ENCODE peak calls at places on chromosomes 2 and 18, in four cellular contexts. J, H, W and Q are unnamed samples.

GRCh38 chr2:56053679-56054078 is 130.1 kb upstream of the EFEMP1 start:
- DNase-seq in J (no peak), H (peak), W (no peak), Q (no peak)

GRCh38 chr2:181357979-181358378 is 99.2 kb upstream of the ITGA4 start:
- DNase-seq in J (no peak), H (no peak), W (no peak), Q (no peak)

GRCh38 chr2:143026411-143027054 is 102.7 kb upstream of the ARHGAP15 start:
- DNase-seq in J (no peak), H (peak), W (no peak), Q (no peak)

GRCh38 chr2:21019678-21020021 is 24.2 kb downstream of the APOB start:
- DNase-seq in J (no peak), H (no peak), W (no peak), Q (no peak)

GRCh38 chr18:69599377-69599776 is 198.7 kb downstream of the DOK6 start:
- DNase-seq in J (no peak), H (no peak), W (no peak), Q (no peak)

GRCh38 chr2:1039549-1039948 is 88.9 kb downstream of the SNTG2 start:
- DNase-seq in J (no peak), H (no peak), W (no peak), Q (no peak)

GRCh38 chr2:172404824-172405223 is 22.6 kb upstream of the ITGA6 start:
- DNase-seq in J (peak), H (no peak), W (no peak), Q (peak)

GRCh38 chr2:144516417-144516980 is 3.4 kb downstream of the ZEB2 start:
- DNase-seq in J (no peak), H (peak), W (peak), Q (no peak)

GRCh38 chr18:55353806-55354205 is 234.2 kb downstream of the TCF4 start:
- DNase-seq in J (no peak), H (no peak), W (no peak), Q (no peak)

GRCh38 chr2:190333928-190334327 is 9.5 kb upstream of the INPP1 start:
- DNase-seq in J (no peak), H (no peak), W (no peak), Q (no peak)

GRCh38 chr18:62438402-62438801 is 84.4 kb upstream of the ZCCHC2 start:
- DNase-seq in J (no peak), H (no peak), W (no peak), Q (no peak)

GRCh38 chr18:14189858-14190257 is 57.6 kb upstream of the ZNF519 start:
- DNase-seq in J (peak), H (no peak), W (no peak), Q (peak)

GRCh38 chr2:126704434-126705165 is 48.6 kb downstream of the GYPC start:
- DNase-seq in J (peak), H (no peak), W (no peak), Q (no peak)

GRCh38 chr2:217291259-217291658 is 431.4 kb upstream of the TNP1 start:
- DNase-seq in J (no peak), H (no peak), W (no peak), Q (peak)

GRCh38 chr2:76210551-76210950 is 499.8 kb upstream of the GCFC2 start:
- DNase-seq in J (no peak), H (no peak), W (no peak), Q (no peak)

GRCh38 chr2:181892795-181893435 is 1.4 kb downstream of the ITPRID2 start:
- DNase-seq in J (peak), H (no peak), W (no peak), Q (peak)

GRCh38 chr2:181354626-181355025 is 102.6 kb upstream of the ITGA4 start:
- DNase-seq in J (peak), H (no peak), W (no peak), Q (peak)

GRCh38 chr2:105454801-105455485 is 56.1 kb upstream of the FHL2 start:
- DNase-seq in J (peak), H (peak), W (peak), Q (peak)

GRCh38 chr2:7913956-7914355 is 767.9 kb upstream of the ID2 start:
- DNase-seq in J (no peak), H (no peak), W (no peak), Q (no peak)

GRCh38 chr2:217953531-217953932 is 49.3 kb downstream of the TNS1 start:
- DNase-seq in J (no peak), H (no peak), W (peak), Q (no peak)

GRCh38 chr18:42459873-42460272 is 504.8 kb downstream of the PIK3C3 start:
- DNase-seq in J (no peak), H (no peak), W (no peak), Q (peak)

GRCh38 chr18:5967666-5968065 is 72.3 kb upstream of the TMEM200C start:
- DNase-seq in J (no peak), H (no peak), W (no peak), Q (no peak)

GRCh38 chr2:109284816-109285215 is 155.8 kb downstream of the SH3RF3 start:
- DNase-seq in J (peak), H (no peak), W (no peak), Q (no peak)

GRCh38 chr2:176960736-176961135 is 251.9 kb upstream of the HNRNPA3 start:
- DNase-seq in J (no peak), H (peak), W (no peak), Q (no peak)

GRCh38 chr18:3084206-3084605 is 71.3 kb upstream of the LPIN2 start:
- DNase-seq in J (no peak), H (no peak), W (no peak), Q (no peak)

GRCh38 chr2:9907402-9907801 is 44.1 kb upstream of the GRHL1 start:
- DNase-seq in J (no peak), H (no peak), W (no peak), Q (no peak)

GRCh38 chr2:86453838-86454237 is 12.7 kb downstream of the KDM3A start:
- DNase-seq in J (peak), H (no peak), W (no peak), Q (peak)

GRCh38 chr2:230842473-230842872 is 22.3 kb upstream of the ITM2C start:
- DNase-seq in J (no peak), H (no peak), W (no peak), Q (peak)

GRCh38 chr2:11203480-11203879 is 48.2 kb downstream of the SLC66A3 start:
- DNase-seq in J (peak), H (no peak), W (no peak), Q (peak)

GRCh38 chr18:54957987-54958386 is 1.3 kb downstream of the CCDC68 start:
- DNase-seq in J (peak), H (no peak), W (no peak), Q (peak)

GRCh38 chr2:58063641-58064040 is 17.0 kb downstream of the VRK2 start:
- DNase-seq in J (peak), H (no peak), W (no peak), Q (peak)

GRCh38 chr2:15115786-15116185 is 445.3 kb downstream of the NBAS start:
- DNase-seq in J (no peak), H (no peak), W (no peak), Q (no peak)

GRCh38 chr2:128408349-128409305 is 90.0 kb upstream of the HS6ST1 start:
- DNase-seq in J (peak), H (no peak), W (no peak), Q (peak)

GRCh38 chr18:57915848-57916596 is 112.9 kb upstream of the ATP8B1 start:
- DNase-seq in J (peak), H (peak), W (no peak), Q (no peak)

GRCh38 chr2:120820263-120820884 is 84.7 kb downstream of the GLI2 start:
- DNase-seq in J (peak), H (peak), W (no peak), Q (no peak)

GRCh38 chr18:58769321-58769720 is 95.4 kb upstream of the ZNF532 start:
- DNase-seq in J (no peak), H (no peak), W (no peak), Q (peak)

GRCh38 chr18:77130229-77131099 is 2.1 kb downstream of the MBP start:
- DNase-seq in J (no peak), H (no peak), W (peak), Q (no peak)

GRCh38 chr2:42567806-42568429 is 514 bp upstream of the MTA3 start:
- DNase-seq in J (peak), H (peak), W (peak), Q (no peak)

GRCh38 chr2:209322041-209322440 is 101.8 kb upstream of the MAP2 start:
- DNase-seq in J (no peak), H (no peak), W (no peak), Q (no peak)
- TF ChIP-seq CTCF in J (no peak), H (peak), W (no peak), Q (no peak)

DNA sequence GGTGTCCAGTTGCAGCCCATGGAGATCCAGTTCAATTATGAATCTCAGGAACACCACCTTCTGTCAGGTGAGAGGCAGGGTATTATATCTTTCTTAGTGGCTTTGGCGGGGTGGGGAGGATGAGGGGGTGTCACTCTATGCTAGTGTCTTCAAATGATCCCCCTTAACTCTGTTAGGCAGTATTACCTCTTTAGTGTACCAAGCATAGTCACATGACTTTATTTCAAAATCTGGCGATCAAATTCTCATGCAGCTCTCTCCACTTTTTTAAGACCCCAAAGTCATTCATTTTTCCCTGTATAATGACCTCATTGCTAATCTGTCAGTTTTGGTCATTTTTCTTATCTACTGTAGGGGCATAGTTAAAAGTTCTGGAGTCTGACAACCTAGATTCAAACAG is 1.1 kb upstream of the ZSCAN30 start:
- DNase-seq in J (no peak), H (no peak), W (no peak), Q (no peak)
- H3K4me3 ChIP-seq in J (peak), H (peak), W (peak), Q (peak)

GRCh38 chr18:27009293-27009692 is 143.8 kb upstream of the AQP4 start:
- DNase-seq in J (no peak), H (no peak), W (no peak), Q (no peak)

GRCh38 chr18:27007880-27008279 is 142.4 kb upstream of the AQP4 start:
- DNase-seq in J (no peak), H (no peak), W (no peak), Q (peak)

GRCh38 chr18:27008575-27008974 is 143.1 kb upstream of the AQP4 start:
- DNase-seq in J (no peak), H (no peak), W (no peak), Q (peak)

GRCh38 chr18:27004056-27004829 is 138.7 kb upstream of the AQP4 start:
- DNase-seq in J (peak), H (peak), W (no peak), Q (peak)

DNA sequence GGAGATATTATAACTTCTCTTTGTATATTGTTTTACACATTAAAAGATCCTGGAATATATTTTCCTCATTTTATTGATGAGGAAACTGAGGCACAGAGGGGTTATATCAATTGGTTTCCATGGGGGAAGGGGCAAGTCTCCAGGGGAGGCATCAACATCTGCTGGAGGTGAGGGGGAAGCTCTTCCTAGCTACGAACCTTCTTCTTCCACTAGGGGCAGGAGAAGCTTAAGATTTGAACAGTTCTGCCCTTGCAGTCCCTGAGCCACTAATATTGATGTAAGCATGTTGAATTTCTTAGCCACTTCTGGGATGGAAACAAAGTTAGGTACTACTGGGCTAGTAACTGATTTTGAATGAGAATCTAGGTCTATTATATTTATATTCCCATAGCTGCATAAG is 140.1 kb upstream of the AQP4 start:
- DNase-seq in J (peak), H (peak), W (no peak), Q (peak)
- TF ChIP-seq CTCF in J (peak), H (peak), W (no peak), Q (peak)

GRCh38 chr2:152395132-152396024 is 60.4 kb downstream of the FMNL2 start:
- DNase-seq in J (peak), H (no peak), W (no peak), Q (peak)
- H3K4me3 ChIP-seq in J (no peak), H (no peak), W (peak), Q (no peak)

GRCh38 chr2:157759855-157760254 is 116.3 kb downstream of the ACVR1 start:
- DNase-seq in J (no peak), H (no peak), W (no peak), Q (no peak)

GRCh38 chr2:157764386-157764785 is 111.7 kb downstream of the ACVR1 start:
- DNase-seq in J (no peak), H (no peak), W (peak), Q (no peak)

GRCh38 chr2:157761520-157761919 is 114.6 kb downstream of the ACVR1 start:
- DNase-seq in J (no peak), H (no peak), W (no peak), Q (peak)

GRCh38 chr2:157758586-157758985 is 117.5 kb downstream of the ACVR1 start:
- DNase-seq in J (no peak), H (no peak), W (no peak), Q (peak)

DNA sequence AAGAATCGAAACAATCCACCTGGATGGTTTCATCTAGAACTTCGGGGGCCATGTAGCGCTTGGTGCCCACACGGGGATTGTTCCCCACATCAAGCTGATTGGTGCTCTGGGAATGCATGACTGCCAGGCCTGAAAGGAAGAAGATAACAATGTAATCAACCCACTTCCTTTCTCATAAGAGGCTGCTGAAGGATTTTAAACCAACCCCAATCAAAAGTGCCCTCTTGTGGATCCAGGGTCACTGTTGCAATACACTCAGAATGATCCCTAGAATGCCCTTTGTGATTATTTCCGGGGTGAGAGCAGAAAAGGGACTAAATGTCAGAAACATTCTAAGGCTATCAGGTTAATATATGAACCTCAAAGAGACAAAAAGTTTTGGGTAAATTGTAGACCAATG is 115.2 kb downstream of the ACVR1 start:
- DNase-seq in J (no peak), H (no peak), W (no peak), Q (no peak)
- TF ChIP-seq CTCF in J (no peak), H (peak), W (no peak), Q (no peak)

GRCh38 chr2:64267699-64268098 is 123.5 kb upstream of the PELI1 start:
- DNase-seq in J (peak), H (peak), W (no peak), Q (no peak)
- H3K4me3 ChIP-seq in J (no peak), H (no peak), W (no peak), Q (no peak)